ENCODE peak calls at places on chromosomes 16 and 17, in ten cellular contexts. One of them, this sample, is unnamed.

GRCh38 chr16:68969338-68969737 is 126.0 kb downstream of the TANGO6 start:
- DNase-seq in T follicular helper cell: no peak
- DNase-seq in testis: no peak
- DNase-seq in fibroblast of the conjunctiva: no peak
- DNase-seq in anterior cingulate cortex: no peak
- DNase-seq in foreskin keratinocyte: no peak
- DNase-seq in CD8-positive, alpha-beta T cell: no peak
- DNase-seq in activated CD8-positive, alpha-beta T cell treated with anti-CD3 and anti-CD28 coated beads for 36 hours: no peak
- DNase-seq in T-helper 17 cell: no peak
- DNase-seq in esophagus squamous epithelium: no peak
- DNase-seq in this sample: no peak

GRCh38 chr17:37762669-37763068 is 17.8 kb upstream of the HNF1B start:
- DNase-seq in T follicular helper cell: no peak
- DNase-seq in testis: no peak
- DNase-seq in fibroblast of the conjunctiva: no peak
- DNase-seq in anterior cingulate cortex: no peak
- DNase-seq in foreskin keratinocyte: no peak
- DNase-seq in CD8-positive, alpha-beta T cell: no peak
- DNase-seq in activated CD8-positive, alpha-beta T cell treated with anti-CD3 and anti-CD28 coated beads for 36 hours: no peak
- DNase-seq in T-helper 17 cell: no peak
- DNase-seq in esophagus squamous epithelium: no peak
- DNase-seq in this sample: no peak

GRCh38 chr16:10876799-10877341 is at the start of gene CIITA:
- DNase-seq in T follicular helper cell: no peak
- DNase-seq in testis: peak
- DNase-seq in fibroblast of the conjunctiva: peak
- DNase-seq in anterior cingulate cortex: peak
- DNase-seq in foreskin keratinocyte: peak
- DNase-seq in CD8-positive, alpha-beta T cell: peak
- DNase-seq in activated CD8-positive, alpha-beta T cell treated with anti-CD3 and anti-CD28 coated beads for 36 hours: peak
- DNase-seq in T-helper 17 cell: no peak
- DNase-seq in esophagus squamous epithelium: peak
- DNase-seq in this sample: peak

GRCh38 chr16:30351586-30352419 is 3.3 kb downstream of the CD2BP2 start:
- DNase-seq in T follicular helper cell: no peak
- DNase-seq in testis: peak
- DNase-seq in fibroblast of the conjunctiva: peak
- DNase-seq in anterior cingulate cortex: peak
- DNase-seq in foreskin keratinocyte: no peak
- DNase-seq in CD8-positive, alpha-beta T cell: no peak
- DNase-seq in activated CD8-positive, alpha-beta T cell treated with anti-CD3 and anti-CD28 coated beads for 36 hours: no peak
- DNase-seq in T-helper 17 cell: no peak
- DNase-seq in esophagus squamous epithelium: no peak
- DNase-seq in this sample: peak

GRCh38 chr16:47037746-47038458 is 64.4 kb upstream of the DNAJA2 start:
- DNase-seq in T follicular helper cell: peak
- DNase-seq in testis: peak
- DNase-seq in fibroblast of the conjunctiva: peak
- DNase-seq in anterior cingulate cortex: peak
- DNase-seq in foreskin keratinocyte: peak
- DNase-seq in CD8-positive, alpha-beta T cell: peak
- DNase-seq in activated CD8-positive, alpha-beta T cell treated with anti-CD3 and anti-CD28 coated beads for 36 hours: peak
- DNase-seq in T-helper 17 cell: peak
- DNase-seq in esophagus squamous epithelium: peak
- DNase-seq in this sample: peak

GRCh38 chr17:4940625-4941021 is 555 bp downstream of the RNF167 start:
- DNase-seq in T follicular helper cell: peak
- DNase-seq in testis: no peak
- DNase-seq in fibroblast of the conjunctiva: no peak
- DNase-seq in anterior cingulate cortex: no peak
- DNase-seq in foreskin keratinocyte: no peak
- DNase-seq in CD8-positive, alpha-beta T cell: no peak
- DNase-seq in activated CD8-positive, alpha-beta T cell treated with anti-CD3 and anti-CD28 coated beads for 36 hours: peak
- DNase-seq in T-helper 17 cell: peak
- DNase-seq in esophagus squamous epithelium: no peak
- DNase-seq in this sample: no peak

GRCh38 chr16:47377156-47377555 is 83.7 kb downstream of the ITFG1 start:
- DNase-seq in T follicular helper cell: no peak
- DNase-seq in testis: no peak
- DNase-seq in fibroblast of the conjunctiva: no peak
- DNase-seq in anterior cingulate cortex: no peak
- DNase-seq in foreskin keratinocyte: peak
- DNase-seq in CD8-positive, alpha-beta T cell: no peak
- DNase-seq in activated CD8-positive, alpha-beta T cell treated with anti-CD3 and anti-CD28 coated beads for 36 hours: no peak
- DNase-seq in T-helper 17 cell: no peak
- DNase-seq in esophagus squamous epithelium: no peak
- DNase-seq in this sample: no peak

GRCh38 chr16:72728516-72728915 is 319.4 kb downstream of the ZFHX3 start:
- DNase-seq in T follicular helper cell: no peak
- DNase-seq in testis: no peak
- DNase-seq in fibroblast of the conjunctiva: no peak
- DNase-seq in anterior cingulate cortex: no peak
- DNase-seq in foreskin keratinocyte: no peak
- DNase-seq in CD8-positive, alpha-beta T cell: no peak
- DNase-seq in activated CD8-positive, alpha-beta T cell treated with anti-CD3 and anti-CD28 coated beads for 36 hours: no peak
- DNase-seq in T-helper 17 cell: no peak
- DNase-seq in esophagus squamous epithelium: no peak
- DNase-seq in this sample: no peak

GRCh38 chr16:75263291-75263962 is 12.0 kb upstream of the BCAR1 start:
- DNase-seq in T follicular helper cell: no peak
- DNase-seq in testis: no peak
- DNase-seq in fibroblast of the conjunctiva: no peak
- DNase-seq in anterior cingulate cortex: no peak
- DNase-seq in foreskin keratinocyte: no peak
- DNase-seq in CD8-positive, alpha-beta T cell: no peak
- DNase-seq in activated CD8-positive, alpha-beta T cell treated with anti-CD3 and anti-CD28 coated beads for 36 hours: no peak
- DNase-seq in T-helper 17 cell: no peak
- DNase-seq in esophagus squamous epithelium: no peak
- DNase-seq in this sample: no peak

GRCh38 chr16:21190599-21190998 is 20.8 kb downstream of the ZP2 start:
- DNase-seq in T follicular helper cell: no peak
- DNase-seq in testis: no peak
- DNase-seq in fibroblast of the conjunctiva: peak
- DNase-seq in anterior cingulate cortex: no peak
- DNase-seq in foreskin keratinocyte: no peak
- DNase-seq in CD8-positive, alpha-beta T cell: no peak
- DNase-seq in activated CD8-positive, alpha-beta T cell treated with anti-CD3 and anti-CD28 coated beads for 36 hours: no peak
- DNase-seq in T-helper 17 cell: no peak
- DNase-seq in esophagus squamous epithelium: no peak
- DNase-seq in this sample: no peak

GRCh38 chr17:81518785-81519283 is 6.2 kb upstream of the ACTG1 start:
- DNase-seq in T follicular helper cell: no peak
- DNase-seq in testis: no peak
- DNase-seq in fibroblast of the conjunctiva: no peak
- DNase-seq in anterior cingulate cortex: no peak
- DNase-seq in foreskin keratinocyte: peak
- DNase-seq in CD8-positive, alpha-beta T cell: no peak
- DNase-seq in activated CD8-positive, alpha-beta T cell treated with anti-CD3 and anti-CD28 coated beads for 36 hours: peak
- DNase-seq in T-helper 17 cell: no peak
- DNase-seq in esophagus squamous epithelium: no peak
- DNase-seq in this sample: peak

This sample was measured in right lobe of liver.